ENCODE peak calls at places on chromosomes 4 and X, in six cellular contexts. O is mesendoderm, S is neuronal stem cell, Y is IMR-90, T is mesenchymal stem cell, F is trophoblast cell. Z is an unnamed sample.
A peak's percentile ranks its signal among the peaks of the same experiment; 100 is the strongest.

GRCh38 chrX:139844884-139845283 is 88.0 kb downstream of the ATP11C start:
- DNase-seq in O (no peak), S (no peak), Y (no peak), T (no peak), F (no peak), Z (no peak)

GRCh38 chrX:116246261-116246660 is 75.7 kb downstream of the AGTR2 start:
- DNase-seq in O (no peak), S (no peak), Y (no peak), T (peak; percentile 1), F (no peak), Z (no peak)

GRCh38 chr4:40183615-40184411 is 13.0 kb upstream of the RHOH start:
- DNase-seq in O (no peak), S (no peak), Y (no peak), T (no peak), F (no peak), Z (no peak)

GRCh38 chr4:55079451-55080173 is 45.8 kb downstream of the KDR start:
- DNase-seq in O (peak; percentile 82), S (no peak), Y (no peak), T (no peak), F (no peak), Z (no peak)

GRCh38 chrX:41097326-41097725 is 12.1 kb downstream of the USP9X start:
- DNase-seq in O (no peak), S (no peak), Y (no peak), T (no peak), F (no peak), Z (no peak)

GRCh38 chr4:145881991-145882390 is 56.6 kb downstream of the ZNF827 start:
- DNase-seq in O (no peak), S (no peak), Y (no peak), T (no peak), F (peak; percentile 89), Z (no peak)

GRCh38 chr4:63080929-63081328 is 1328.3 kb downstream of the TECRL start:
- DNase-seq in O (no peak), S (no peak), Y (no peak), T (no peak), F (no peak), Z (no peak)

GRCh38 chr4:124527364-124527763 is 185.2 kb downstream of the ANKRD50 start:
- DNase-seq in O (no peak), S (no peak), Y (no peak), T (no peak), F (no peak), Z (no peak)

GRCh38 chr4:38856046-38856445 is 571 bp downstream of the TLR6 start:
- DNase-seq in O (no peak), S (no peak), Y (no peak), T (no peak), F (no peak), Z (no peak)

GRCh38 chrX:134782796-134783195 is 124.5 kb upstream of the PLAC1 start:
- DNase-seq in O (no peak), S (no peak), Y (peak; percentile 59), T (peak; percentile 60), F (no peak), Z (no peak)

GRCh38 chr4:22462693-22463092 is 53.2 kb downstream of the ADGRA3 start:
- DNase-seq in O (peak; percentile 78), S (no peak), Y (no peak), T (no peak), F (no peak), Z (no peak)

GRCh38 chr4:629916-630641 is 4.7 kb downstream of the PDE6B start:
- DNase-seq in O (no peak), S (no peak), Y (no peak), T (no peak), F (no peak), Z (no peak)

DNA sequence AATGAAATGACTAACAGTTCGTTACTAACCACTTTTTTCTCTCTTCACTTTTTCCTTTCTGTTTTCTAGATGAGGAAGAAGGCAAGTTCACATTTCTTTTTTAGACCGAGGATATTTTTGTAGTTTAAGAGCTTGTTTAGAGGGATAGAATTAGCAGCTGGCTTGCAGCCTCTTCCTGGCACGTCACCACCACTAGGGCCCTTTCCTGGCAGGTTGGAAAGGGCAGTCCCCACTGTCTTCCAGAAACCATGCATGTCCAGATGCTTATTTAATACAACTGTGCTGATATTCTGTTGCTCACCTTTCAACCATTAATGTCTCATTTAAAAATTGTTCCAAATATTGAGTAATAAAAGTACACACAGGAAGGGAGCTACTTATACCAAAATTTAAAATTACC is 209.5 kb upstream of the PACRGL start:
- DNase-seq in O (no peak), S (no peak), Y (no peak), T (no peak), F (no peak), Z (no peak)
- H3K23ac ChIP-seq in O (no peak overlapping the region), S (no peak overlapping the region), Y (no peak overlapping the region), T (no peak overlapping the region), F (no peak overlapping the region), Z (no peak overlapping the region)

GRCh38 chrX:154824638-154825037 is 9.8 kb downstream of the SMIM9 start:
- DNase-seq in O (no peak), S (no peak), Y (no peak), T (no peak), F (peak; percentile 51), Z (no peak)
- H3K4me3 ChIP-seq in O (no peak overlapping the region), S (no peak overlapping the region), Y (no peak overlapping the region), T (no peak overlapping the region), F (no peak overlapping the region), Z (no peak overlapping the region)

GRCh38 chrX:40094900-40095587 is 2.7 kb downstream of the BCOR start:
- DNase-seq in O (peak; percentile 30), S (no peak), Y (no peak), T (peak; percentile 47), F (no peak), Z (no peak)
- H3K23ac ChIP-seq in O (no peak overlapping the region), S (no peak overlapping the region), Y (peak overlapping the region; percentile 45), T (no peak overlapping the region), F (no peak overlapping the region), Z (no peak overlapping the region)

GRCh38 chr4:88001871-88002270 is 5.6 kb upstream of the PKD2 start:
- DNase-seq in O (peak; percentile 62), S (no peak), Y (no peak), T (no peak), F (no peak), Z (no peak)

GRCh38 chr4:88002786-88003185 is 4.6 kb upstream of the PKD2 start:
- DNase-seq in O (peak; percentile 67), S (no peak), Y (no peak), T (peak; percentile 68), F (peak; percentile 41), Z (no peak)

GRCh38 chr4:88006956-88007303 is 505 bp upstream of the PKD2 start:
- DNase-seq in O (peak; percentile 72), S (no peak), Y (no peak), T (no peak), F (no peak), Z (no peak)

GRCh38 chr4:88005086-88005485 is 2.3 kb upstream of the PKD2 start:
- DNase-seq in O (no peak), S (no peak), Y (peak; percentile 31), T (no peak), F (peak; percentile 43), Z (no peak)

GRCh38 chr4:88003261-88003660 is 4.2 kb upstream of the PKD2 start:
- DNase-seq in O (peak; percentile 35), S (no peak), Y (no peak), T (no peak), F (peak; percentile 40), Z (no peak)
- H3K4me3 ChIP-seq in O (no peak overlapping the region), S (no peak overlapping the region), Y (no peak overlapping the region), T (no peak overlapping the region), F (no peak overlapping the region), Z (no peak overlapping the region)

GRCh38 chr4:121428721-121429120 is 47.9 kb upstream of the QRFPR start:
- DNase-seq in O (no peak), S (no peak), Y (peak; percentile 22), T (peak; percentile 16), F (no peak), Z (no peak)
- H3K23ac ChIP-seq in O (no peak overlapping the region), S (no peak overlapping the region), Y (no peak overlapping the region), T (no peak overlapping the region), F (no peak overlapping the region), Z (no peak overlapping the region)

GRCh38 chrX:155330992-155331391 is 3.4 kb downstream of the CLIC2 start:
- DNase-seq in O (no peak), S (no peak), Y (no peak), T (no peak), F (no peak), Z (no peak)

GRCh38 chrX:155333701-155334100 is 713 bp downstream of the CLIC2 start:
- DNase-seq in O (no peak), S (no peak), Y (no peak), T (no peak), F (no peak), Z (no peak)

GRCh38 chrX:155329293-155329692 is 5.1 kb downstream of the CLIC2 start:
- DNase-seq in O (no peak), S (no peak), Y (no peak), T (no peak), F (no peak), Z (no peak)

DNA sequence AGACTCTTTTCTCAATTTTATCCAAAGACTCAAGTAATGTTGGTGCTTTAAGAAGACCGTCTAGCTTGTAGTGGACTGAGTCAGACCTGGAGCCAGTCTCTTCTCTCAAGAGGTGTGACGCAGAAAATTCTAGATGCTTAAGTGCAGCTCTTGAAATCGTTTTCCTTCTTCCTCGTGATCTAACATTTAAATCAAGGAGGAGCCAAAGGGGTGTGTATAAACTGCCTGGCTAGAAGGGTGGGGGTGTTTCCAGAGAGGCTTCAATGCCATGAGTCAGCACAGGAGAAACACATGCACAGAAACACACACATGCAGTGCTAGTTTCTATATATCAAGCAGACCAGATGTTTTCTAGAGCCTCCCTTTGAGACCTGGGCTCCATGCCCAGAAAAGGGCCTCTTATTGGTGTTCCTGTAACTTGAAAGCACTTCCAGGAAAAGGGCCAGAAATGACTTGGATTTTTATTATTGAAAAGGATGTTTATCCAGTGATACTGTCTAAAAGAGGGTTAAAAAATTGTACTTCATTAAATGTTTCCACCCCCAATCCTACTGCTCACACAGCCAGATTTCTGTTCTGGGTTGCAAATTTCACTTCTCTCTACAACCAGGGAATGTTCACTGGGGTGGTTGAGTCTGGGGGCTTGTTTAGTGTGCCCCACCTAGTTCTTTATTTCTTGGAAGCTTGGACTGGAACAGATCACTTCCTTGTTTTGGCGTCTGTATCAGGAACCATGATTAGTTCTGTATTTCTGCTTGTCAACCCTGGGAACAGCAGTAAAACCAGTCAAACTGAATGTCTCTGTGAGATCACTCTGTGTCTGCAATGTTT is at the start of gene CLIC2:
- DNase-seq in O (no peak), S (no peak), Y (peak; percentile 79), T (peak; percentile 67), F (no peak), Z (no peak)
- H3K4me3 ChIP-seq in O (no peak within 1 kb of the TSS), S (no peak within 1 kb of the TSS), Y (no peak within 1 kb of the TSS), T (no peak within 1 kb of the TSS), F (no peak within 1 kb of the TSS), Z (no peak within 1 kb of the TSS)

GRCh38 chrX:24055043-24055356 is 244 bp downstream of the EIF2S3 start:
- DNase-seq in O (no peak), S (no peak), Y (no peak), T (no peak), F (peak; percentile 1), Z (no peak)
- H3K23ac ChIP-seq in O (no peak overlapping the region), S (no peak overlapping the region), Y (peak overlapping the region; percentile 70), T (no peak overlapping the region), F (no peak overlapping the region), Z (no peak overlapping the region)

Z was measured in H1.